ENCODE peak calls at places on chromosomes 4 and X, in eight cellular contexts. P is AG10803, Y is GM23338, S is hepatocyte, I is Panc1, A is IMR-90, W is lower lobe of right lung, J is AG04450. V is an unnamed sample.

GRCh38 chrX:155968106-155968714 is 29.3 kb upstream of the IL9R start:
- DNase-seq in P (no peak), S (no peak), Y (no peak), I (no peak), W (no peak), J (no peak), A (no peak), V (no peak)

GRCh38 chrX:9291666-9292065 is 173.2 kb upstream of the TBL1X start:
- DNase-seq in I (no peak), J (no peak), A (no peak), P (no peak), Y (peak), S (peak), W (no peak), V (no peak)

GRCh38 chr4:25991296-25991695 is 77.3 kb downstream of the SMIM20 start:
- DNase-seq in P (no peak), I (no peak), W (no peak), S (no peak), J (no peak), Y (no peak), A (no peak), V (no peak)

GRCh38 chrX:37378399-37378798 is 29.2 kb downstream of the PRRG1 start:
- DNase-seq in A (peak), I (no peak), Y (no peak), P (peak), J (no peak), W (no peak), S (no peak), V (no peak)

GRCh38 chr4:35963383-35963782 is 280.9 kb downstream of the ARAP2 start:
- DNase-seq in W (no peak), A (no peak), I (no peak), P (no peak), J (no peak), S (no peak), Y (no peak), V (no peak)

GRCh38 chr4:8008391-8008790 is 68.7 kb upstream of the AFAP1 start:
- DNase-seq in W (no peak), A (no peak), Y (no peak), S (no peak), J (no peak), I (no peak), P (no peak), V (no peak)

GRCh38 chrX:130906776-130907175 is 3.8 kb upstream of the ENOX2 start:
- DNase-seq in S (no peak), J (no peak), Y (no peak), P (no peak), W (no peak), I (no peak), A (no peak), V (no peak)

GRCh38 chr4:10977534-10977933 is 293.0 kb upstream of the CLNK start:
- DNase-seq in P (no peak), S (no peak), J (no peak), W (no peak), I (no peak), A (no peak), Y (no peak), V (no peak)

GRCh38 chr4:101954351-101954750 is 163.8 kb downstream of the BANK1 start:
- DNase-seq in S (no peak), I (no peak), P (peak), W (no peak), A (no peak), Y (peak), J (no peak), V (peak)

DNA sequence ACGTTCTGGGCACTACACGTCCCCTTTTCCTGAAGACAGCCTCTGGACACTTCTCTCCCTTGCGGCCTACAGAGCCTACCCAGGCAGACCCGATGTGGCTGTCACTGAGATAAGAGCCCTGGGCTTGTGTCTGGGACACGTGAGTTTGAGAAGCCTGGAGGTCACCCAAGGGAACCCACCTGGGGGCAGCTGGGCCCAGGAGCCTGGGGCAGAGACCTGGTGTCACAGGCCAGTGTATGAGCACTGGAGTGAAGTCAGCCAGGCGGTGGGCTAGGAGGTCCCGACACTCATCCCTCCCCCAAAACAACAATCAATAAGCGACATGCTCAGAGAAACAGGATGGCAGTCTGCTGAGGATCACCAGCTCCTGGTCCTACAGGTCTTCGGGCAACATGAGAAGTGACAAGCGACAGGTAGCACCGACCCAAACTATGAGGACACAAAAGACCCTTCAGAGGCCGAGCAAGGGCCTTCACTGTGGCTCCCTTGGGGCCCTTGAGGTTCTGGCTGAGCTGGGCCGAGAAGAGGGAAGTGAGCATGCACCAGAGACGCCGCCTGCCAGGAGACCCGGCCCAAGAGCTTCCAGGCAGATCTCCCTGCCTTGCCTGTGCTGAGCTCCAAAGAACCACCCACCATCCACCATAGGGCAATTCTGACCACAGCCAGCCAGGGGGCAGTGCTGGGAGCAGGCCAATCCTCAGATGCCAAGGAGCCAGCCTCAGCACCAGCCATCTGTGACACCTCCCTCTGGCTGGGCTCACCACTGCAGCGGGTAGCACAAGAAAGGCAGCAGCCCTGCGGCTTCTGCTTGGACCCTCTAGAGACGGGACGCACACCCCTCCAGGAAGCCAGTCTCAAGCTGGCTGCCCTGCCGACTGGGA is 11.0 kb upstream of the DUSP9 start:
- DNase-seq in W (no peak), I (no peak), S (peak), Y (peak), P (no peak), J (no peak), A (no peak), V (no peak)
- TF ChIP-seq CTCF in W (no peak), I (no peak), S (no peak), Y (peak), P (peak), J (peak), A (peak), V (peak)

DNA sequence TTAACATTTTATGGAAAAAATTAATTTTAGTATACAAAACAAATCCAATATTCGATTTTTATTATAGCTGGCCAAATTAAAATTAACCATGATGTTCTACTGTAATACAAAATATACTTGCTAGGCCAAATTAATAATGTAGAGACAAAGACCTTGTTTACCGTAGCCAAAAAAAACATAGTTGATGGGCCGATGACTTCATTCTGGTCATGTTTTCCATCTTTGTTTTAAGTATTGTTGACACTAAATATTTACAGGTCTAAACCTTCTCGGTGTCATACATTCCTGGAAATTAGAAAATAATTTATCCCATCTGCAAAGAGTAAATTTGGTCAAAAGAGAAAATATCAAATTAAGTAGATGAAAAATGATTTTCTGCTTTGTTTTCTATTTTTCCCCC is 698.5 kb downstream of the GRID2 start:
- DNase-seq in A (no peak), J (no peak), I (no peak), Y (no peak), S (no peak), W (no peak), P (no peak), V (no peak)
- H3K4me3 ChIP-seq in A (no peak), J (no peak), I (no peak), Y (no peak), S (no peak), W (no peak), P (no peak), V (no peak)

GRCh38 chrX:55007633-55008032 is 7.5 kb downstream of the APEX2 start:
- DNase-seq in S (peak), Y (no peak), J (peak), A (peak), W (no peak), I (no peak), P (peak), V (peak)

GRCh38 chrX:55014897-55015299 is 14.7 kb downstream of the APEX2 start:
- DNase-seq in S (no peak), W (no peak), A (no peak), Y (no peak), P (no peak), J (no peak), I (no peak), V (no peak)

GRCh38 chrX:55006827-55007621 is 6.9 kb downstream of the APEX2 start:
- DNase-seq in A (no peak), I (no peak), Y (no peak), J (no peak), W (no peak), S (peak), P (no peak), V (no peak)

GRCh38 chrX:55008571-55009358 is 8.6 kb downstream of the APEX2 start:
- DNase-seq in J (no peak), W (no peak), I (no peak), P (peak), Y (no peak), A (peak), S (no peak), V (peak)

DNA sequence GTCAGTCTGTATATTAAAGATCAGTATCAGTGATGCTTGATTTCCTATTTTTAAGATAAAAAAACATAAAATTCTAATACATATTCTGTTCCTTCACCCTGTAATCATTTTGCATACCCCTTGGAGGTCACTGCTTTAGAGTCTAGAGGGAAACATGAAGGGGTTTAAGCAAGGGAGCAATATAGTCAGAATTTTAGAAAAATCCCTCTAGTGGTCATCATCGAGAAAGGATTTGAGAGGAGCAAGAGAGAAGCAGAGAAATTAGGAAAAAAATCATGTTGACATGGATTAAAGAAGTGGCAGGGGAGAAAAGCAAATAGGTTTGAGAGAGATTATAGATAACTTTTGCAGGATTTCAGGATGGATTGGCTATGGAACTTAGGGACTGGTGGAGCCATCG is 11.1 kb downstream of the APEX2 start:
- DNase-seq in J (no peak), Y (no peak), I (no peak), W (no peak), P (no peak), S (no peak), A (peak), V (no peak)
- TF ChIP-seq CTCF in J (peak), Y (no peak), I (peak), W (peak), P (peak), S (peak), A (peak), V (peak)

GRCh38 chrX:87896057-87896456 is 378.5 kb downstream of the KLHL4 start:
- DNase-seq in I (no peak), A (no peak), W (no peak), Y (no peak), P (no peak), S (no peak), J (no peak), V (no peak)

GRCh38 chrX:87895421-87895820 is 377.8 kb downstream of the KLHL4 start:
- DNase-seq in S (no peak), I (no peak), A (no peak), P (no peak), Y (no peak), J (no peak), W (no peak), V (no peak)

GRCh38 chrX:87900320-87900908 is 382.8 kb downstream of the KLHL4 start:
- DNase-seq in W (no peak), J (no peak), Y (peak), A (no peak), P (no peak), S (no peak), I (no peak), V (no peak)
- H3K4me3 ChIP-seq in W (no peak), J (no peak), Y (no peak), A (no peak), P (no peak), S (no peak), I (peak), V (no peak)